ENCODE peak calls at places on chromosomes 3 and 15, in four cellular contexts. P, F, D and V are unnamed samples.

GRCh38 chr3:128327606-128328031 is 139.1 kb downstream of the DNAJB8 start:
- DNase-seq in D (no peak), F (no peak), P (no peak), V (no peak)

GRCh38 chr15:29925227-29926082 is 103.2 kb upstream of the TJP1 start:
- DNase-seq in D (peak), F (peak), P (peak), V (no peak)

GRCh38 chr3:155495387-155495786 is 201.9 kb upstream of the STRIT1 start:
- DNase-seq in F (peak), D (no peak), P (no peak), V (no peak)

GRCh38 chr15:42920281-42921048 is at the start of gene TTBK2:
- DNase-seq in D (peak), P (peak), F (peak), V (peak)

GRCh38 chr3:100703865-100704264 is 5.4 kb upstream of the TFG start:
- DNase-seq in D (no peak), P (no peak), F (no peak), V (no peak)

GRCh38 chr3:64621726-64622400 is 65.9 kb downstream of the ADAMTS9 start:
- DNase-seq in D (no peak), P (no peak), F (no peak), V (no peak)

GRCh38 chr3:61796088-61796680 is 234.8 kb downstream of the PTPRG start:
- DNase-seq in D (no peak), F (no peak), P (no peak), V (no peak)

GRCh38 chr15:98730860-98731711 is 82.7 kb downstream of the IGF1R start:
- DNase-seq in F (no peak), D (no peak), P (no peak), V (no peak)

GRCh38 chr3:171753025-171753472 is 57.2 kb downstream of the PLD1 start:
- DNase-seq in F (peak), P (no peak), D (peak), V (no peak)

GRCh38 chr3:148223266-148223665 is 474.4 kb upstream of the AGTR1 start:
- DNase-seq in P (no peak), F (no peak), D (no peak), V (no peak)

GRCh38 chr3:98901032-98901464 is 447 bp downstream of the DCBLD2 start:
- DNase-seq in F (peak), P (peak), D (peak), V (no peak)

GRCh38 chr3:6018456-6018855 is 830.9 kb downstream of the EDEM1 start:
- DNase-seq in P (no peak), F (no peak), D (no peak), V (no peak)

GRCh38 chr15:52440414-52440813 is 88.3 kb downstream of the MYO5A start:
- DNase-seq in F (peak), D (no peak), P (peak), V (no peak)

GRCh38 chr3:188469228-188469885 is 315.4 kb downstream of the LPP start:
- DNase-seq in P (no peak), D (no peak), F (no peak), V (no peak)

GRCh38 chr3:76369170-76369569 is 583.8 kb upstream of the ZNF717 start:
- DNase-seq in D (no peak), P (no peak), F (peak), V (no peak)

GRCh38 chr3:473284-473800 is 276.8 kb downstream of the CHL1 start:
- DNase-seq in D (no peak), F (no peak), P (no peak), V (no peak)

DNA sequence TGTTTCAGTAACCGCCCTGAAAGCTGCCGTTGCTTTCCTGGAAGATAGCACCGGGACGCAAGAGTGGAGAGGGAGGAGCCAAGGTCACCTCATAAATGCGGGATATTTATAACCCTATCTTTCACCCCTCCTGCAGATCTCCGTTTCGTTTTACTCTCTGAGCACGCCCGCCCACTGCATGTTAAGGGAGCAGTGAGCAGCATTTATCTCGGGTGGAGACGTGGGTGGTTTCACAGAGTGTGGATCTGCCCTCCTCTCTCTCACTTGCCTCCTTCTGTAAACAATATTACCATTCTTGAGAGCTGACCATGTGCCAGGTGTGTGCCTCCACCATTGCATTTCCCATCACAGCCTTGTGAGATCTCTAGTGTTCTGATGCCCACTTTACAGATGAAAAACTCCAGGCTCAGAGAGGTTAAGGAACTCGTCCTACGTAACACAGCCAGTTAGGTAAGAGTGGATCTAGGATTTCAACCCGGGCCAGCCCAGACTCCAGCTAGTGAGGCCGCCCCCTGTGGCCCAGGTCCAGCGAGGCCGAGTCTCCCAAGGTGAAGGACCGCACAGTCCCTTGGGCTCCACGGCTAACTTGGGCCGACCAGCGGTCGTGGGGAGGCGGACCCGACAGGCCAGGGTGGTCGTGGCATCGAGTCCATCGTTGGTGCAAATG is 16.9 kb upstream of the SEMA4B start:
- DNase-seq in P (peak), F (no peak), D (peak), V (peak)
- TF ChIP-seq BHLHE40 in P (no peak), F (no peak), D (peak), V (peak)

GRCh38 chr3:50173685-50174516 is 17.5 kb upstream of the GNAT1 start:
- DNase-seq in P (no peak), D (no peak), F (no peak), V (no peak)
- H3K9ac ChIP-seq in P (no peak), D (no peak), F (no peak), V (no peak)

GRCh38 chr15:69898243-69898642 is 199.5 kb downstream of the TLE3 start:
- DNase-seq in D (no peak), F (no peak), P (no peak), V (no peak)

GRCh38 chr15:69896606-69897005 is 201.1 kb downstream of the TLE3 start:
- DNase-seq in F (no peak), P (no peak), D (no peak), V (no peak)

GRCh38 chr15:69895202-69895601 is 202.5 kb downstream of the TLE3 start:
- DNase-seq in D (no peak), F (no peak), P (no peak), V (no peak)

GRCh38 chr15:69893863-69894262 is 203.9 kb downstream of the TLE3 start:
- DNase-seq in F (peak), P (no peak), D (no peak), V (no peak)

DNA sequence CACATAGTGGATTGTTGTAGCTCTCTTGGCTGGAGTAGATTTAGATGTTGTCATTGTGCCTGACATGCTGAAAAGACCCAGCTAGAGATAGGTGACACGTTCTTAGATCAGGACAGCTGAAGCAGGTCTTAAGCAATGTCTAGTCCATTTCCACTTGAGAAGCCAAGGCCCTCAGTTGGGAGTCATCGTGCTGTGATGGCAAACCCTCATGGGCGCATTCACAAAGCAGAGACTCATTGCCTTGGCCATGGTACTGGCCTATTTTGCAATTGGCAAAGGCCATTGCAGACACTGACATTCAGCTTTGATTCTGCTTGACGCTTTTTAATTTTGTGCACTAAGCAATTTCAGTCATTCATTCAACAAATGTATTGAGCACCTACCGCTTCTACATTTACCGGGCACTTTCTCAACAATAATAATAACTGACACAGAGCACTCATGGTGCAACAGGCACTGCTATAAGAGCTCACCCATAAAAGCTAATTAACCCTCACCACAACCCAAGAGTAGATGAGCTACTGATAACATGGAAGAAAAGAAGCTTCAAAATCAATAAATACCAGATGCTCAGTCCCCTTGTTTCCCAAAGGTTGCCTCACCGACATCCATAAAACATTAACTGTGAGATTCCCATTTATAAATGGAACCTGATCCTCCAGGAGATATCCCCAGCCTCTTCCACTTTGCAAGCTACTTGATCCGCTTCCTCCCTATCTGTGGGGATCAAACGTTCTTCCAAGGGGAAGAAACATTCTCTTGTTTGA is 200.1 kb downstream of the TLE3 start:
- DNase-seq in P (no peak), F (no peak), D (no peak), V (no peak)
- TF ChIP-seq BHLHE40 in P (no peak), F (no peak), D (no peak), V (no peak)

GRCh38 chr3:86978111-86978528 is 12.8 kb downstream of the VGLL3 start:
- DNase-seq in D (no peak), F (peak), P (no peak), V (no peak)
- H3K9ac ChIP-seq in D (no peak), F (no peak), P (no peak), V (no peak)

GRCh38 chr15:88243156-88243555 is 13.4 kb downstream of the NTRK3 start:
- DNase-seq in F (no peak), D (no peak), P (no peak), V (no peak)
- TF ChIP-seq BHLHE40 in F (no peak), D (no peak), P (no peak), V (no peak)

GRCh38 chr3:50324351-50325144 is 2.0 kb upstream of the HYAL2 start:
- DNase-seq in P (peak), F (peak), D (peak), V (no peak)

GRCh38 chr3:50327943-50328691 is at the start of gene TUSC2:
- DNase-seq in P (peak), F (peak), D (peak), V (peak)

GRCh38 chr3:50325497-50326181 is 2.4 kb downstream of the TUSC2 start:
- DNase-seq in F (no peak), P (no peak), D (no peak), V (no peak)

GRCh38 chr3:50327129-50327528 is 894 bp downstream of the TUSC2 start:
- DNase-seq in D (no peak), P (no peak), F (no peak), V (no peak)

DNA sequence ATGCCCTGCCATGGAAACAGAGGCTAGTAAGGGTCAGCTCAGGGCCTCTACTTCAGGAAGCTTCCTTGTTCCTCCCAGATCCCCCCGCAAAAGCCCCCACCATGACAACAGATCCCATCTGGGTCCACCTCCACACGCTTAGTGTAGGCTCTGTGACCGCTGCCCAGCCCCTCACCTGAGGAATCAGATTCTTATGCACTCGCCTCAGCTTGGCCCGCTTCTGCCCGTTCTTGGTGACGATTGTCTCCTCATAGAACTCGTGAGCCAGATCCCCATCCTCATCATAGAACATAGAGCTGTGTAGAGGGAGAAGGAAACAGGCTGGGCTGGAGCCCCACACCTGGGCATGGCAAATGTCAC is 1.9 kb downstream of the TUSC2 start:
- DNase-seq in P (no peak), F (no peak), D (no peak), V (no peak)
- H3K9ac ChIP-seq in P (no peak), F (no peak), D (no peak), V (no peak)

GRCh38 chr15:67967871-67968423 is 86.2 kb upstream of the PIAS1 start:
- DNase-seq in D (peak), F (peak), P (no peak), V (no peak)
- TF ChIP-seq BHLHE40 in D (no peak), F (no peak), P (no peak), V (no peak)

GRCh38 chr3:43210049-43211027 is 76.0 kb upstream of the SNRK start:
- DNase-seq in D (no peak), F (no peak), P (no peak), V (no peak)
- H3K9ac ChIP-seq in D (no peak), F (no peak), P (no peak), V (no peak)

GRCh38 chr3:108791473-108791872 is 31.1 kb upstream of the TRAT1 start:
- DNase-seq in P (no peak), D (no peak), F (no peak), V (no peak)
- TF ChIP-seq BHLHE40 in P (no peak), D (no peak), F (no peak), V (no peak)